ENCODE peak calls at places on chromosomes 13 and 19, in eight cellular contexts. V is pancreas; L is fibroblast of mammary gland; K is activated CD4-positive, alpha-beta T cell treated with anti-CD3 and anti-CD28 coated beads, Interleukin-2, amount 50 U/mL, for 1 hour; O is nucleus accumbens; U is WTC11; R is RWPE1; D is fibroblast of the conjunctiva. Z is an unnamed sample.

GRCh38 chr19:13117772-13118423 is at the start of gene NACC1:
- DNase-seq in R (peak), O (peak), D (peak), L (peak), K (peak), U (peak), V (peak), Z (peak)

GRCh38 chr13:100434010-100434763 is 154.4 kb downstream of the GGACT start:
- DNase-seq in R (peak), V (no peak), K (no peak), D (peak), U (no peak), L (peak), O (no peak), Z (peak)

GRCh38 chr13:33053397-33054066 is 37.3 kb downstream of the KL start:
- DNase-seq in L (no peak), K (no peak), D (no peak), V (no peak), U (no peak), O (no peak), R (no peak), Z (no peak)

GRCh38 chr13:24267801-24268200 is 41.6 kb upstream of the C1QTNF9 start:
- DNase-seq in D (no peak), V (no peak), L (no peak), O (no peak), K (no peak), U (no peak), R (no peak), Z (no peak)

GRCh38 chr19:27774337-27774736 is 1438.6 kb downstream of the UQCRFS1 start:
- DNase-seq in R (no peak), O (no peak), K (no peak), D (no peak), U (peak), L (no peak), V (no peak), Z (no peak)

GRCh38 chr13:83996415-83996814 is 114.1 kb upstream of the SLITRK1 start:
- DNase-seq in U (no peak), R (no peak), V (no peak), D (no peak), K (no peak), O (no peak), L (no peak), Z (no peak)

GRCh38 chr13:27496851-27497250 is 46.5 kb upstream of the MTIF3 start:
- DNase-seq in O (no peak), K (no peak), V (no peak), L (no peak), D (no peak), U (no peak), R (no peak), Z (no peak)

GRCh38 chr19:49017666-49018351 is 918 bp upstream of the LHB start:
- DNase-seq in V (no peak), D (peak), U (peak), O (no peak), L (peak), R (no peak), K (peak), Z (peak)

GRCh38 chr13:33953203-33953602 is 135.3 kb downstream of the RFC3 start:
- DNase-seq in K (no peak), V (no peak), U (no peak), L (peak), R (no peak), D (no peak), O (no peak), Z (no peak)

GRCh38 chr19:41912899-41913475 is 15.3 kb downstream of the ERFL start:
- DNase-seq in O (no peak), V (no peak), R (no peak), L (no peak), K (peak), U (peak), D (no peak), Z (no peak)

GRCh38 chr19:35805518-35806102 is 7.0 kb downstream of the PRODH2 start:
- DNase-seq in R (no peak), U (no peak), K (no peak), D (no peak), V (no peak), O (no peak), L (no peak), Z (no peak)

GRCh38 chr13:62633448-62633847 is 1217.8 kb upstream of the PCDH20 start:
- DNase-seq in L (no peak), V (no peak), R (no peak), D (no peak), U (no peak), K (no peak), O (no peak), Z (no peak)

GRCh38 chr13:98839826-98840769 is 87.6 kb upstream of the SLC15A1 start:
- DNase-seq in R (peak), V (no peak), D (peak), K (peak), U (peak), L (peak), O (peak), Z (peak)

GRCh38 chr13:110806636-110807035 is 93.1 kb downstream of the ING1 start:
- DNase-seq in U (no peak), V (no peak), K (no peak), L (no peak), O (no peak), D (no peak), R (no peak), Z (no peak)

GRCh38 chr19:15283141-15283885 is 49.0 kb downstream of the BRD4 start:
- DNase-seq in O (no peak), R (no peak), U (no peak), D (peak), L (peak), K (no peak), V (no peak), Z (peak)

GRCh38 chr19:18618236-18618635 is 5.6 kb downstream of the TMEM59L start:
- DNase-seq in V (no peak), L (no peak), K (no peak), R (no peak), U (no peak), O (no peak), D (no peak), Z (no peak)

GRCh38 chr13:94198666-94199065 is 280.8 kb downstream of the DCT start:
- DNase-seq in R (no peak), U (no peak), D (no peak), O (no peak), K (no peak), L (no peak), V (no peak), Z (no peak)

GRCh38 chr19:10858204-10858828 is 10.1 kb downstream of the C19orf38 start:
- DNase-seq in V (no peak), U (peak), O (no peak), L (peak), R (no peak), D (no peak), K (no peak), Z (peak)

GRCh38 chr19:1947651-1948209 is 6.8 kb downstream of the CSNK1G2 start:
- DNase-seq in O (no peak), R (peak), V (no peak), K (no peak), L (no peak), U (peak), D (no peak), Z (no peak)

GRCh38 chr19:54252243-54252642 is 4.8 kb downstream of the LILRB5 start:
- DNase-seq in L (no peak), D (no peak), R (no peak), V (no peak), O (no peak), U (no peak), K (no peak), Z (no peak)

GRCh38 chr19:15466851-15467733 is 2.7 kb upstream of the RASAL3 start:
- DNase-seq in V (no peak), L (peak), D (no peak), O (no peak), R (no peak), U (no peak), K (peak), Z (peak)

GRCh38 chr19:723247-723646 is 14.5 kb downstream of the PALM start:
- DNase-seq in K (no peak), V (no peak), O (no peak), R (no peak), U (no peak), D (no peak), L (no peak), Z (no peak)

GRCh38 chr19:58328999-58329398 is 2.2 kb downstream of the ZSCAN22 start:
- DNase-seq in U (peak), D (no peak), R (no peak), V (no peak), L (no peak), O (no peak), K (no peak), Z (peak)

GRCh38 chr19:1113278-1113985 is 9.6 kb downstream of the GPX4 start:
- DNase-seq in U (peak), O (peak), D (peak), R (peak), K (peak), L (peak), V (peak), Z (peak)

GRCh38 chr13:46552302-46552680 is 679 bp upstream of the LRCH1 start:
- DNase-seq in K (no peak), R (no peak), V (no peak), L (no peak), U (no peak), D (no peak), O (no peak), Z (no peak)

GRCh38 chr13:33194820-33195692 is 90.5 kb downstream of the STARD13 start:
- DNase-seq in L (peak), K (no peak), D (peak), O (no peak), U (no peak), R (no peak), V (peak), Z (peak)

GRCh38 chr19:5536337-5536894 is 31.3 kb downstream of the TINCR start:
- DNase-seq in R (peak), V (peak), K (no peak), O (peak), U (peak), D (no peak), L (peak), Z (peak)

GRCh38 chr19:19627716-19628498 is at the start of gene LPAR2:
- DNase-seq in K (peak), D (no peak), U (peak), L (no peak), O (no peak), R (peak), V (peak), Z (no peak)

GRCh38 chr19:17450264-17451075 is 2.0 kb upstream of the TMEM221 start:
- DNase-seq in U (no peak), K (no peak), D (no peak), O (no peak), R (peak), V (no peak), L (no peak), Z (no peak)